ENCODE peak calls at places on chromosomes 3 and 15, in nine cellular contexts. T, F, O, W, Y, Z, X, E and C are unnamed samples.

GRCh38 chr15:62969442-62970089 is 73.0 kb upstream of the TPM1 start:
- DNase-seq in T (no peak), X (no peak), Z (no peak), E (no peak), W (no peak), F (no peak), Y (no peak), O (peak; percentile 26), C (no peak)

GRCh38 chr3:158801200-158801599 is 654 bp upstream of the MFSD1 start:
- DNase-seq in O (no peak), T (no peak), F (peak; percentile 24), W (no peak), Y (peak; percentile 12), E (no peak), Z (no peak), X (no peak), C (peak; percentile 65)

GRCh38 chr3:60610441-60611112 is 640.7 kb downstream of the FHIT start:
- DNase-seq in O (peak; percentile 68), W (peak; percentile 36), E (no peak), Z (peak; percentile 78), T (no peak), X (no peak), Y (no peak), F (no peak), C (no peak)

GRCh38 chr3:104908761-104909160 is 457.9 kb upstream of the ALCAM start:
- DNase-seq in O (no peak), X (no peak), Y (no peak), W (no peak), Z (no peak), T (no peak), F (no peak), E (no peak), C (peak; percentile 38)

GRCh38 chr3:85785766-85786165 is 827.0 kb downstream of the CADM2 start:
- DNase-seq in T (no peak), O (no peak), Z (no peak), W (no peak), E (no peak), Y (no peak), F (no peak), X (no peak), C (no peak)

GRCh38 chr3:119627461-119627860 is 29.8 kb downstream of the PLA1A start:
- DNase-seq in O (peak; percentile 51), T (peak; percentile 19), F (no peak), W (no peak), E (no peak), Y (no peak), X (peak; percentile 62), Z (no peak), C (no peak)

GRCh38 chr3:39000008-39000450 is 51.7 kb downstream of the SCN11A start:
- DNase-seq in X (peak; percentile 51), T (peak; percentile 33), O (no peak), Z (no peak), F (peak; percentile 53), W (peak; percentile 79), E (peak; percentile 49), Y (peak; percentile 39), C (peak; percentile 79)

GRCh38 chr15:72203507-72203837 is 5.9 kb upstream of the GRAMD2A start:
- DNase-seq in X (no peak), F (no peak), T (no peak), Z (peak; percentile 91), O (peak; percentile 97), W (peak; percentile 90), E (no peak), Y (no peak), C (peak; percentile 60)